ENCODE peak calls at places on chromosomes 2 and 18, in six cellular contexts. T is HCT116; J is CD8-positive, alpha-beta memory T cell; W is psoas muscle; O is aorta; R is HepG2. U is an unnamed sample.
A peak's percentile ranks its signal among the peaks of the same experiment; 100 is the strongest.

GRCh38 chr2:44753552-44754285 is 187.8 kb upstream of the SIX3 start:
- DNase-seq in T (no peak), J (no peak), W (no peak), O (no peak), R (no peak), U (no peak)

GRCh38 chr2:212523756-212524155 is 14.8 kb downstream of the ERBB4 start:
- DNase-seq in T (no peak), J (no peak), W (no peak), O (no peak), R (no peak), U (no peak)

GRCh38 chr2:44801676-44802408 is 139.7 kb upstream of the SIX3 start:
- DNase-seq in T (no peak), J (no peak), W (no peak), O (no peak), R (no peak), U (no peak)

GRCh38 chr2:24012521-24013245 is 2.8 kb downstream of the MFSD2B start:
- DNase-seq in T (no peak), J (no peak), W (no peak), O (no peak), R (peak; percentile 16), U (no peak)

GRCh38 chr2:201404699-201405275 is 46.5 kb downstream of the TRAK2 start:
- DNase-seq in T (no peak), J (no peak), W (no peak), O (no peak), R (no peak), U (no peak)

GRCh38 chr2:42238644-42239288 is 69.6 kb downstream of the EML4 start:
- DNase-seq in T (peak; percentile 6), J (peak; percentile 60), W (no peak), O (no peak), R (peak; percentile 53), U (peak; percentile 75)

GRCh38 chr2:65096948-65097347 is 33.0 kb downstream of the RAB1A start:
- DNase-seq in T (no peak), J (no peak), W (no peak), O (no peak), R (no peak), U (no peak)

GRCh38 chr2:236833501-236834186 is 252.0 kb upstream of the COPS8 start:
- DNase-seq in T (no peak), J (no peak), W (no peak), O (no peak), R (no peak), U (no peak)

DNA sequence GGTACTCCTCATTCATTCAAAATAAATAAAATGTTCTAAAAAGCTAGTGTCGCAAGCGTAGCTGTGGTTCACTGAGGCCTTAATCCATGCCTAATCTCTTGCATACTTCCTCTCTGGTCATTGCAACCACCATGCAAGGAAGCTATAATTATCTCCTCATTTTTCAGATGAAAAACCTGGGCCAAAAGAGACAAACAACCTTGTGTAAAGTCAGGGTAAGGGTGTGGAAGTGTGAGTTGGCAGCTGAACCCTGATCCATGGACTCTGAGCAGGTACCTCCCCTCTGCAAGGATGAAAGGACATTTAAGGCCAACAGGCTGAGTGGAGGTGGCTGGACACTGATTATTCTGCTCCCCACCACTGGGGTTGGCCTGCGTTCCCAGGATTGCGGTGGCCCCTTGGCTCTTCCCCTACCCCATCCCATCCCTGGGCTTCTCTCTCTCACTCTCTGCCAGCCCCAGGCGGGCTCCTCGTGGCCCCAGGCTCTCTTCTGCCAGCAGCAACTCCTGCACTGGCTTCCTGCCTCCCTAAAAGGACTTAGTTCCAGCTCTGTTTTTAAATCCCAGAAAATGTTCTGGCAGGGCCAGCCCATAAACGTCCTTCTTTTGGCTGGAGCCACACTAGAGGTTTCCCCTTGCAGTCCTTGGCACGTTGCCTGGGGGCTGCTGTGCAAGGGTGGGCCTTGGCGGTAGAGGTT is 72.0 kb upstream of the AFF3 start:
- DNase-seq in T (no peak), J (no peak), W (no peak), O (peak; percentile 72), R (peak; percentile 66), U (no peak)
- H3K9me3 ChIP-seq in T (no peaks in the 10 kb centered on the region), J (no peaks in the 10 kb centered on the region), W (no peaks in the 10 kb centered on the region), O (no peaks in the 10 kb centered on the region), R (no peaks in the 10 kb centered on the region), U (no peaks in the 10 kb centered on the region)

DNA sequence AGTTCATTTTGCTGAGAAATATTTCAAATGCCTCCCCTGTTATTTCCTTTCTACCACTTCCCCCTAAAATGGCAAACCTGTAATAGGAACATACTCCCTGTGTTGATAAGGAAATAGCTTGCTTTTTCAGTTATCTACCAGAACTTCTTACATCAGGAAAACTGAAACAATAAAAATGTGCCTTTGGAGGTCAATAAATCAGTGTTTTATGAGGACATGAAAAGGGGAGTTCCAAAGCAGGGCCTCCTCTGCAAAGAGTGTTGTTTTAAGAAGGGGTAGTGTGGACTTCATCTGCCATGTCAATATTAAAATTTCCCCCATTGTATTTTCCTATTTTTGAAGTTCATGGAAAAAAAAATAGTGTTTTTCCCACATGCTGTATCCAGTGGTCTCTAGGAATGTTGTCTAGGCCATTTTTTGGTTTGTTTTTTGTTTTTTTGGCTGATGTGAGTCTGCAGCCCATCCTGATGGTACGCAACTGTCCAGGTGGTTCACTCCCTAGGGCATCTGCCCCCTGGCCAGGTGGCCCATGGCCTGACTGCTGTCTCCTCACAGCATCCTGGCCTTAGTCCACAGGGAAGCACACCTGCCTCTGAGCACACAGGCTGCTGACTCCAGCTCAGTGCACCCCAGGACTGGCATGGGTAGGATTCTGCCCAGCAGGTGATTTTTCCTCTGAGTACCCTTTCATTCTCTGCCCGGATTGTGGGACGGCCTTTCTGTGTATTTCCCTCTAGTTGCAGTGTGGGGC is 3.8 kb downstream of the TNFRSF11A start:
- DNase-seq in T (no peak), J (no peak), W (no peak), O (no peak), R (no peak), U (no peak)
- H3K27me3 ChIP-seq in T (peaks cover 24% of the 10 kb centered on the region), J (peaks cover 40% of the 10 kb centered on the region), W (peaks cover 80% of the 10 kb centered on the region), O (peaks cover 2% of the 10 kb centered on the region), R (peaks cover 7% of the 10 kb centered on the region), U (no peaks in the 10 kb centered on the region)

GRCh38 chr18:48945953-48946217 is 4.9 kb downstream of the SMAD7 start:
- DNase-seq in T (no peak), J (no peak), W (no peak), O (no peak), R (peak; percentile 68), U (no peak)
- H3K4me1 ChIP-seq in T (peaks cover 99% of the 10 kb centered on the region), J (peaks cover 75% of the 10 kb centered on the region), W (peaks cover 73% of the 10 kb centered on the region), O (peaks cover 6% of the 10 kb centered on the region), R (peaks cover 67% of the 10 kb centered on the region), U (peaks cover 53% of the 10 kb centered on the region)

DNA sequence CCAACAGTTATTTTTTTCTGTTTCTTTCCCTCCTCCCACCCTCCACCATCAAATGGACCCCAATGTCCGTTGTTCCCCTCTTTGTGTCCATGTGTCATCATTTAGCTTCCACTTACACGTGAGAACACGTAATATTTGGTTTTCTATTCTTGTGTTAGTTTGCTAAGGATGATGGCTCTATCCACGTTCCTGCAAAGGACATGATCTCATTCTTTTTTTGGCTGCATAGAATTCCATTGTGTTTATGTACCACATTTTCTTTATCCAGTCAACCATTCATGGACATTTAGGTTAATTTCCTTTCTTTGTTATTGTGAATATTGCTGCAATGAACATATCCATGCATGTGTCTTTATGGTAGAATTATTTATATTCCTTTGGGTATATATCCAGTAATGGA is 91.3 kb upstream of the TNP1 start:
- DNase-seq in T (no peak), J (no peak), W (no peak), O (no peak), R (no peak), U (no peak)
- H3K9me3 ChIP-seq in T (no peaks in the 10 kb centered on the region), J (no peaks in the 10 kb centered on the region), W (no peaks in the 10 kb centered on the region), O (no peaks in the 10 kb centered on the region), R (peaks cover 15% of the 10 kb centered on the region), U (no peaks in the 10 kb centered on the region)

GRCh38 chr2:72143441-72144356 is 4.0 kb downstream of the CYP26B1 start:
- DNase-seq in T (no peak), J (peak; percentile 30), W (peak; percentile 42), O (peak; percentile 63), R (no peak), U (peak; percentile 31)

GRCh38 chr2:72142743-72143440 is 4.8 kb downstream of the CYP26B1 start:
- DNase-seq in T (no peak), J (peak; percentile 21), W (peak; percentile 76), O (peak; percentile 77), R (no peak), U (no peak)

GRCh38 chr2:72140621-72140960 is 7.1 kb downstream of the CYP26B1 start:
- DNase-seq in T (no peak), J (peak; percentile 3), W (no peak), O (no peak), R (no peak), U (no peak)

GRCh38 chr2:72141032-72141645 is 6.5 kb downstream of the CYP26B1 start:
- DNase-seq in T (no peak), J (peak; percentile 30), W (no peak), O (peak; percentile 20), R (no peak), U (no peak)

GRCh38 chr2:72141881-72142742 is 5.5 kb downstream of the CYP26B1 start:
- DNase-seq in T (no peak), J (peak; percentile 29), W (no peak), O (peak; percentile 38), R (no peak), U (no peak)
- H3K27me3 ChIP-seq in T (no peaks in the 10 kb centered on the region), J (peaks cover 19% of the 10 kb centered on the region), W (peaks cover 23% of the 10 kb centered on the region), O (no peaks in the 10 kb centered on the region), R (peaks cover 84% of the 10 kb centered on the region), U (peaks cover 4% of the 10 kb centered on the region)